ENCODE peak calls at places on chromosomes 7 and 10, in nine cellular contexts. One of them, this sample, is unnamed.

GRCh38 chr10:17354781-17355180 is 99.6 kb downstream of the ST8SIA6 start:
- DNase-seq in KBM-7: no peak
- DNase-seq in HEK293T: no peak
- DNase-seq in NCI-H2081: no peak
- DNase-seq in adrenal gland: no peak
- DNase-seq in NCI-H345: no peak
- DNase-seq in hepatic stellate cell: no peak
- DNase-seq in stimulated activated CD8-positive, alpha-beta memory T cell treated with anti-CD3 and anti-CD28 coated beads, Interleukin-15, amount 100 ng/mL, for 24 hours: no peak
- DNase-seq in fibroblast of pulmonary artery: peak
- DNase-seq in this sample: no peak

GRCh38 chr7:96045919-96046318 is 273.6 kb downstream of the DYNC1I1 start:
- DNase-seq in KBM-7: no peak
- DNase-seq in HEK293T: no peak
- DNase-seq in NCI-H2081: peak
- DNase-seq in adrenal gland: no peak
- DNase-seq in NCI-H345: peak
- DNase-seq in hepatic stellate cell: no peak
- DNase-seq in stimulated activated CD8-positive, alpha-beta memory T cell treated with anti-CD3 and anti-CD28 coated beads, Interleukin-15, amount 100 ng/mL, for 24 hours: no peak
- DNase-seq in fibroblast of pulmonary artery: no peak
- DNase-seq in this sample: no peak

GRCh38 chr10:32095116-32095733 is 39.0 kb upstream of the KIF5B start:
- DNase-seq in KBM-7: no peak
- DNase-seq in HEK293T: no peak
- DNase-seq in NCI-H2081: no peak
- DNase-seq in adrenal gland: no peak
- DNase-seq in NCI-H345: no peak
- DNase-seq in hepatic stellate cell: no peak
- DNase-seq in stimulated activated CD8-positive, alpha-beta memory T cell treated with anti-CD3 and anti-CD28 coated beads, Interleukin-15, amount 100 ng/mL, for 24 hours: no peak
- DNase-seq in fibroblast of pulmonary artery: no peak
- DNase-seq in this sample: peak

GRCh38 chr10:110820321-110820814 is 51.4 kb upstream of the PDCD4 start:
- DNase-seq in KBM-7: no peak
- DNase-seq in HEK293T: no peak
- DNase-seq in NCI-H2081: no peak
- DNase-seq in adrenal gland: peak
- DNase-seq in NCI-H345: no peak
- DNase-seq in hepatic stellate cell: peak
- DNase-seq in stimulated activated CD8-positive, alpha-beta memory T cell treated with anti-CD3 and anti-CD28 coated beads, Interleukin-15, amount 100 ng/mL, for 24 hours: no peak
- DNase-seq in fibroblast of pulmonary artery: peak
- DNase-seq in this sample: no peak

GRCh38 chr7:73880755-73881328 is 19.9 kb downstream of the TMEM270 start:
- DNase-seq in KBM-7: no peak
- DNase-seq in HEK293T: no peak
- DNase-seq in NCI-H2081: no peak
- DNase-seq in adrenal gland: no peak
- DNase-seq in NCI-H345: no peak
- DNase-seq in hepatic stellate cell: no peak
- DNase-seq in stimulated activated CD8-positive, alpha-beta memory T cell treated with anti-CD3 and anti-CD28 coated beads, Interleukin-15, amount 100 ng/mL, for 24 hours: no peak
- DNase-seq in fibroblast of pulmonary artery: no peak
- DNase-seq in this sample: no peak

GRCh38 chr7:158076215-158076614 is 511.4 kb downstream of the PTPRN2 start:
- DNase-seq in KBM-7: no peak
- DNase-seq in HEK293T: no peak
- DNase-seq in NCI-H2081: no peak
- DNase-seq in adrenal gland: no peak
- DNase-seq in NCI-H345: peak
- DNase-seq in hepatic stellate cell: no peak
- DNase-seq in stimulated activated CD8-positive, alpha-beta memory T cell treated with anti-CD3 and anti-CD28 coated beads, Interleukin-15, amount 100 ng/mL, for 24 hours: no peak
- DNase-seq in fibroblast of pulmonary artery: no peak
- DNase-seq in this sample: no peak

GRCh38 chr10:79182763-79183467 is 114.1 kb downstream of the ZMIZ1 start:
- DNase-seq in KBM-7: no peak
- DNase-seq in HEK293T: no peak
- DNase-seq in NCI-H2081: no peak
- DNase-seq in adrenal gland: peak
- DNase-seq in NCI-H345: no peak
- DNase-seq in hepatic stellate cell: no peak
- DNase-seq in stimulated activated CD8-positive, alpha-beta memory T cell treated with anti-CD3 and anti-CD28 coated beads, Interleukin-15, amount 100 ng/mL, for 24 hours: no peak
- DNase-seq in fibroblast of pulmonary artery: no peak
- DNase-seq in this sample: no peak

GRCh38 chr7:101126651-101127459 is at the start of gene SERPINE1:
- DNase-seq in KBM-7: peak
- DNase-seq in HEK293T: no peak
- DNase-seq in NCI-H2081: no peak
- DNase-seq in adrenal gland: peak
- DNase-seq in NCI-H345: peak
- DNase-seq in hepatic stellate cell: peak
- DNase-seq in stimulated activated CD8-positive, alpha-beta memory T cell treated with anti-CD3 and anti-CD28 coated beads, Interleukin-15, amount 100 ng/mL, for 24 hours: no peak
- DNase-seq in fibroblast of pulmonary artery: peak
- DNase-seq in this sample: peak

GRCh38 chr10:69389827-69390490 is 26.8 kb downstream of the TACR2 start:
- DNase-seq in KBM-7: peak
- DNase-seq in HEK293T: no peak
- DNase-seq in NCI-H2081: peak
- DNase-seq in adrenal gland: no peak
- DNase-seq in NCI-H345: peak
- DNase-seq in hepatic stellate cell: no peak
- DNase-seq in stimulated activated CD8-positive, alpha-beta memory T cell treated with anti-CD3 and anti-CD28 coated beads, Interleukin-15, amount 100 ng/mL, for 24 hours: no peak
- DNase-seq in fibroblast of pulmonary artery: peak
- DNase-seq in this sample: no peak

This sample was measured in HCT116.